ENCODE peak calls at places on chromosomes 11 and 22, in six cellular contexts. I is uterus, Y is tibial nerve, A is adrenal gland, B is suprapubic skin, O is heart left ventricle. R is an unnamed sample. For H3K4me1, the result is how much of the 10 kb centered on the place peaks cover.

GRCh38 chr11:122748968-122749687 is 89.2 kb upstream of the CRTAM start:
- DNase-seq in I (no peak), Y (peak), A (peak), B (no peak), O (no peak), R (no peak)

GRCh38 chr11:16605440-16605970 is 132.9 kb upstream of the C11orf58 start:
- DNase-seq in I (no peak), Y (peak), A (no peak), B (no peak), O (peak), R (no peak)

GRCh38 chr11:88384004-88384677 is 46.6 kb upstream of the CTSC start:
- DNase-seq in I (no peak), Y (no peak), A (no peak), B (no peak), O (no peak), R (no peak)

GRCh38 chr11:14967581-14968214 is 4.5 kb downstream of the CALCA start:
- DNase-seq in I (no peak), Y (no peak), A (no peak), B (no peak), O (no peak), R (no peak)

GRCh38 chr11:75277991-75278790 is 37.6 kb downstream of the TPBGL start:
- DNase-seq in I (no peak), Y (no peak), A (peak), B (no peak), O (peak), R (no peak)

GRCh38 chr11:128695539-128696221 is 1.8 kb downstream of the FLI1 start:
- DNase-seq in I (no peak), Y (peak), A (peak), B (no peak), O (no peak), R (no peak)

GRCh38 chr11:61749607-61750217 is 2.7 kb upstream of the MYRF start:
- DNase-seq in I (no peak), Y (no peak), A (no peak), B (no peak), O (no peak), R (no peak)

GRCh38 chr11:61968758-61969390 is 1.4 kb upstream of the FTH1 start:
- DNase-seq in I (peak), Y (no peak), A (peak), B (peak), O (no peak), R (no peak)

GRCh38 chr11:19762266-19762665 is 49.6 kb downstream of the NAV2 start:
- DNase-seq in I (no peak), Y (no peak), A (no peak), B (no peak), O (no peak), R (no peak)

GRCh38 chr11:3840870-3841425 is at the start of gene RHOG:
- DNase-seq in I (peak), Y (peak), A (peak), B (peak), O (peak), R (peak)

GRCh38 chr11:20207781-20208621 is 47.7 kb upstream of the DBX1 start:
- DNase-seq in I (no peak), Y (no peak), A (no peak), B (no peak), O (no peak), R (no peak)

GRCh38 chr11:32580967-32581366 is 2.7 kb upstream of the EIF3M start:
- DNase-seq in I (no peak), Y (no peak), A (no peak), B (no peak), O (no peak), R (no peak)

GRCh38 chr11:132373405-132374141 is 1003.2 kb downstream of the NTM start:
- DNase-seq in I (no peak), Y (no peak), A (no peak), B (no peak), O (no peak), R (no peak)

GRCh38 chr11:117183724-117184349 is 5.3 kb downstream of the SIDT2 start:
- DNase-seq in I (no peak), Y (no peak), A (peak), B (peak), O (no peak), R (no peak)

GRCh38 chr11:125674210-125674609 is 6.4 kb downstream of the ACRV1 start:
- DNase-seq in I (no peak), Y (no peak), A (no peak), B (no peak), O (no peak), R (no peak)

GRCh38 chr22:41358927-41359326 is 22.8 kb upstream of the TEF start:
- DNase-seq in I (no peak), Y (no peak), A (no peak), B (no peak), O (no peak), R (no peak)

DNA sequence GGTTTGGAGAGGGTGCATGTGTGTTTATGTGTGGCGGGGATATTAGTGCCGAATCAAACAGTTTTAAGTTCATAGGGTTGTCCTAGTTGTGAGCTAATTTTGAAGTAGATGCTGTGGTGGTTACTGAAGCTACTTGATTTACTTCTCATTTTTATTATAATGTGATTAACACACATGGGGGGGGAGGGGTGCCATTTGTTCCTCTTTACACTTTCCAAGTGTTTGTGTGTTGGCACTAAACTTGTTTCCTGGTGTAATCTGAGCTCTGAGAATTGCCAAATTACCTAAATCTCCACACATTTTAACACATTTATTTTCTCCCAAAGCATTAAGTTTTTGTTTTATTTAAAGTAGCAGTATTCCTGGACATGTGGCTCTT is 60.1 kb downstream of the ZNRF3 start:
- DNase-seq in I (no peak), Y (peak), A (no peak), B (no peak), O (no peak), R (no peak)
- H3K4me3 ChIP-seq in I (no peak), Y (no peak), A (no peak), B (no peak), O (no peak), R (no peak)

GRCh38 chr11:6609502-6610015 is 2.5 kb downstream of the TAF10 start:
- DNase-seq in I (no peak), Y (no peak), A (no peak), B (no peak), O (no peak), R (no peak)
- TF ChIP-seq POLR2A in I (no peak), Y (no peak), A (no peak), B (no peak), O (no peak), R (no peak)

GRCh38 chr11:13338437-13339069 is 61.0 kb downstream of the BMAL1 start:
- DNase-seq in I (no peak), Y (no peak), A (peak), B (no peak), O (no peak), R (no peak)
- H3K4me1 ChIP-seq in I (under half), Y (under half), A (under half), B (under half), O (under half), R (half or more)

DNA sequence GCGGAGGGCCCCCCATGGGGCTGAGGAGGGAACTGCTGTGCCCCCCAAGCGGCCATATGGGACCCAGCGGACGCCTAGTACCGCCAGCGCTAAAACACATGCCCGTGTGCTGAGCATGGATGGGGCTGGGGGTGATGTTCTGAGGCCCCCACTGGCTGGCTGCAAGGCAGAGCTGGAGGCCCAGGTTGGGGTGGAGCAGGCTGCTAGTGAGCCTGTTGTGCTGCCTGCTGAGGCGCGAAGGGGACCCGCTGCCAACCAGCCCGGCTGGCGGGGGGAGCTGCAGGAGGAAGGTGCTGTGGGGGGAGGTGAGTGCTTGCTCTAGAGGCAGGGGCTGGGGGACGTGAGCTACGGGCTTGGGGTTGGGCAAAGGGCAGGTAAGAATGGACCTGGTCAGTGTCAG is 3.2 kb downstream of the PCNX3 start:
- DNase-seq in I (no peak), Y (no peak), A (no peak), B (no peak), O (no peak), R (no peak)
- H3K4me3 ChIP-seq in I (no peak), Y (no peak), A (no peak), B (no peak), O (no peak), R (no peak)

GRCh38 chr11:65560555-65561418 is 2.6 kb upstream of the LTBP3 start:
- DNase-seq in I (peak), Y (peak), A (no peak), B (no peak), O (no peak), R (no peak)
- TF ChIP-seq POLR2A in I (no peak), Y (no peak), A (no peak), B (no peak), O (no peak), R (no peak)

GRCh38 chr11:68331338-68331947 is 19.1 kb downstream of the LRP5 start:
- DNase-seq in I (no peak), Y (no peak), A (no peak), B (no peak), O (peak), R (no peak)

GRCh38 chr11:68329496-68329895 is 17.1 kb downstream of the LRP5 start:
- DNase-seq in I (no peak), Y (no peak), A (no peak), B (no peak), O (no peak), R (no peak)

GRCh38 chr11:68328374-68329091 is 16.1 kb downstream of the LRP5 start:
- DNase-seq in I (no peak), Y (no peak), A (no peak), B (no peak), O (peak), R (no peak)

GRCh38 chr11:68330700-68331337 is 18.4 kb downstream of the LRP5 start:
- DNase-seq in I (no peak), Y (no peak), A (no peak), B (no peak), O (no peak), R (no peak)

GRCh38 chr11:68329993-68330699 is 17.8 kb downstream of the LRP5 start:
- DNase-seq in I (no peak), Y (no peak), A (no peak), B (no peak), O (no peak), R (no peak)
- H3K4me1 ChIP-seq in I (under half), Y (under half), A (under half), B (half or more), O (half or more), R (half or more)

DNA sequence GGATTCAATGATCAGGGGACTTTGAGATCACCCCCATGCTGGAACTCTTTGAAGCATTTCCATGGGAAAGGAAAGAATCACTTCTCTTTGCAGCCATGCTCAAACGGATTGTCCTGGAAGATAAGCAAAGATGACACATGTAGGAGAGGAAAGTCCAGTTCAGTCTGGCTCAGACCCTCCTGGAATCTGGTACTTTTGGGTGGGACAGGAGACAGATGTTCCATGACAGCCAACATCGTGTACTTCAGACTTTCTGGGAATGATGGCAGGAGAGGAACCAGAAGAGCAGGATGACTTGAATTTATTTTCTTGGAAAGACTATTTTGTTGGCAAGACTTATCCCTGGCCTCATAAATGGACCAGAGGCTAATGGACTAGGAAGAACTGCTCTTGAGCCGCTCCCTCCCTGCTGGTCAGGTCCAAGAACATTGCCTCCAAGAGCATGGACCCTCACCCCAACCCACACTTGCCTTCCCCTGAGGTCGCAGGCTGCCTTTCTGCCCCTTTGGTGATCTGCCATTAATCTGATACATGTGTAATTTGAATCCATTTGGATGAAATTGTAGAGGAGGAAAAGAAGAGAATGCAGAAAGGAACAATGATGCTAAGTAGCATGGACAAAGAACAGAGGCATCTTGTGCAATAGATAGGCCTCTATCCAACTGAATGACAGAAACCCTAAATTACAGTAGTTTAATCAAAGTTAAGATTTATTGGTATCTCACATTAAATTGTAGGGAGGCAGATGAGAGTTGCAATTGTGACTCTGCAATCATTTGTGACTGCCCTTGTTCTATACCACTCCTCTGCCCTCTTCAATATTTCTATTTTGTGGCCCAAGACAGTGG is 201.0 kb downstream of the SNX19 start:
- DNase-seq in I (peak), Y (no peak), A (no peak), B (no peak), O (no peak), R (no peak)
- H3K4me3 ChIP-seq in I (no peak), Y (no peak), A (no peak), B (no peak), O (no peak), R (no peak)

GRCh38 chr11:68411501-68411991 is 49.0 kb upstream of the PPP6R3 start:
- DNase-seq in I (no peak), Y (no peak), A (no peak), B (no peak), O (no peak), R (no peak)

GRCh38 chr11:68412593-68413475 is 47.7 kb upstream of the PPP6R3 start:
- DNase-seq in I (peak), Y (no peak), A (no peak), B (no peak), O (no peak), R (no peak)

GRCh38 chr11:68416070-68416578 is 44.4 kb upstream of the PPP6R3 start:
- DNase-seq in I (no peak), Y (no peak), A (no peak), B (no peak), O (peak), R (no peak)

GRCh38 chr11:68414457-68415221 is 45.9 kb upstream of the PPP6R3 start:
- DNase-seq in I (no peak), Y (no peak), A (no peak), B (no peak), O (no peak), R (no peak)

DNA sequence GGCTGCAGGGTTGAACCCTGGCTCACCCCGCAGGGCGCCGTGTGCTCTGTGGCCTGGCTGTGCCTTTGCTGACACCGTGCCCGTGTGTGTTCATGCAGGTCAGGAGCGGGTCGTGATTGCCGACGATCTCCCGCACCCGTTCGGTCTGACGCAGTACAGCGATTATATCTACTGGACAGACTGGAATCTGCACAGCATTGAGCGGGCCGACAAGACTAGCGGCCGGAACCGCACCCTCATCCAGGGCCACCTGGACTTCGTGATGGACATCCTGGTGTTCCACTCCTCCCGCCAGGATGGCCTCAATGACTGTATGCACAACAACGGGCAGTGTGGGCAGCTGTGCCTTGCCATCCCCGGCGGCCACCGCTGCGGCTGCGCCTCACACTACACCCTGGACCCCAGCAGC is 47.0 kb upstream of the PPP6R3 start:
- DNase-seq in I (no peak), Y (no peak), A (no peak), B (no peak), O (no peak), R (no peak)
- TF ChIP-seq POLR2A in I (no peak), Y (no peak), A (no peak), B (no peak), O (no peak), R (no peak)

DNA sequence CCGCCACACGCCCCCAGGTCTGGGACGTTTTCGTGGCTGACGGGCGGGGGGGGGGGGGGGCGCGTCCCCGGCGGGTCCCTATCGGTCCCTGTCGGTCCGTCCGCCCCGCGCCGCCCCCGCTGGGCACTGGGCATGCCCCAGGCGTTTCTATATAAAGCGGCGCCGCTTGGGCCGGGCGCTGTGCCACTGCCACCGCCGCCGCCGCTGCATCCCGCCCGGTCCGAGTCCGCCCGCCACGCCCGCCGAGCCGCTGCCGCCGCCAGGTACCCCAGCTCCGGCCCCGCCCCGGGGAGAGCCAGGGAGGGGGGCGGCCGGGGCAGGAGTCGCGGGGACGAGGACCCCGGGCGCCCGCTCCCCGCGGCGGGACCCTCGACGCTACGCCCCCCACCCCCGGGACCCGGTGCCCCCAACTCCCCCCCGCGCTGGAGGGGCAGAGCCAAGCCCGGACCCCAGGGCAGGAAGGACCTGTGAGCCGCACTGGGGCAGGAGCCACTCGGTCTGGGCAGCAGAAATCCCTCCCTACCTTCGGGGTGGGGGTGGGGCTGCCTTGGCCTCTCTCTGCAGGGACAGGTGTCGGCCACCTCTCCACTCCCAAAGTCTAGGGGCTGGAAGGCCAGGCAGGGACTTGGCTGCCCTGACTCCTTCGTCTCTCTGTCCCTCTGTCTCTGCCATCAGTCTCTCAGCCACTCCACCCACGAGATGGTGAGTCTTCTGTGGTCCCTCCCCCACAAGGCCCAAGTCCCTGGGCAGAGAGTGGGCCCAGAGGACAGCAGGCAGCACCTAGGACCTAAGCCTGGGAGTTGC is at the start of gene CARNS1:
- DNase-seq in I (no peak), Y (no peak), A (no peak), B (no peak), O (no peak), R (no peak)
- H3K4me1 ChIP-seq in I (under half), Y (under half), A (under half), B (half or more), O (under half), R (half or more)

DNA sequence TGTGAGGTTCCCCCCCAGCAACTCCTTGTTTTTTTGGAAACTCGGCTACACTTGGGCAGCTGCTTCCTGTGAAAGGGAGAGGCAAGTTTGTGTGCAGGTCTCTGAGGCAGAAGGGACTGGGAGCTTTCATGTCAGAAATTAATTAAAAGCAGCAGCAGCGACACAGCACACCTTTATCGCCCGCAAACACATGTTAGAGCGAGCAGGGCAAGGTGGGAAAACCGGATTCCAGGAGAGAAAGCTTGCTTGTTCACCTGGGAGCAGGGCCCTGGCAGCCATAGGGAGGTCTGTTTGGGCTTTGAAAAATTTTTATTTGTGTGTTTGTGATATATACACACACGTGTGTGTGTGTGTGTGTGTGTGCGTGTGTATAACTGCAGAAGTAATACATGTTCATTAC is 518.1 kb downstream of the MIAT start:
- DNase-seq in I (no peak), Y (no peak), A (no peak), B (no peak), O (no peak), R (no peak)
- H3K4me3 ChIP-seq in I (no peak), Y (no peak), A (no peak), B (no peak), O (no peak), R (no peak)

R was measured in esophagus muscularis mucosa.